ENCODE peak calls at places on chromosomes 4 and X, in eight cellular contexts. Q is iris pigment epithelial cell, H is M059J, P is MCF 10A, C is tibial artery, A is cardiac muscle cell, N is aorta, E is PC-3. T is an unnamed sample.

GRCh38 chr4:149223659-149224058 is 592.0 kb downstream of the IQCM start:
- DNase-seq in Q (peak; percentile 53), H (peak; percentile 67), P (peak; percentile 32), C (no peak), A (no peak), N (no peak), E (peak; percentile 70), T (no peak)

GRCh38 chr4:48906283-48907173 is at the start of gene OCIAD2:
- DNase-seq in Q (peak; percentile 47), H (peak; percentile 82), P (peak; percentile 64), C (peak; percentile 37), A (peak; percentile 52), N (peak; percentile 82), E (peak; percentile 66), T (peak; percentile 61)

GRCh38 chrX:36983831-36984230 is 24.3 kb upstream of the FAM47C start:
- DNase-seq in Q (no peak), H (peak; percentile 0), P (no peak), C (no peak), A (no peak), N (no peak), E (no peak), T (no peak)

GRCh38 chr4:8304827-8305695 is 35.5 kb downstream of the HTRA3 start:
- DNase-seq in Q (no peak), H (no peak), P (no peak), C (peak; percentile 15), A (no peak), N (peak; percentile 56), E (no peak), T (no peak)

GRCh38 chr4:96186593-96186992 is 346.7 kb downstream of the PDHA2 start:
- DNase-seq in Q (no peak), H (no peak), P (no peak), C (no peak), A (no peak), N (no peak), E (no peak), T (no peak)

GRCh38 chrX:115413246-115413878 is 123.8 kb downstream of the LUZP4 start:
- DNase-seq in Q (peak; percentile 65), H (peak; percentile 21), P (no peak), C (no peak), A (no peak), N (no peak), E (peak; percentile 47), T (no peak)

GRCh38 chr4:99629962-99630554 is 27.6 kb downstream of the C4orf54 start:
- DNase-seq in Q (no peak), H (peak; percentile 67), P (no peak), C (no peak), A (no peak), N (no peak), E (peak; percentile 54), T (no peak)

GRCh38 chr4:1410491-1411325 is 4.5 kb upstream of the NKX1-1 start:
- DNase-seq in Q (peak; percentile 28), H (peak; percentile 19), P (peak; percentile 11), C (no peak), A (peak; percentile 94), N (peak; percentile 85), E (peak; percentile 28), T (no peak)

GRCh38 chr4:78704981-78705757 is 71.0 kb upstream of the BMP2K start:
- DNase-seq in Q (peak; percentile 85), H (peak; percentile 21), P (peak; percentile 64), C (no peak), A (no peak), N (no peak), E (no peak), T (no peak)

GRCh38 chrX:153588021-153588781 is 10.7 kb downstream of the CCNQ start:
- DNase-seq in Q (no peak), H (no peak), P (no peak), C (no peak), A (no peak), N (no peak), E (no peak), T (no peak)

GRCh38 chr4:175071123-175071522 is 153.0 kb downstream of the ADAM29 start:
- DNase-seq in Q (peak; percentile 70), H (peak; percentile 14), P (no peak), C (no peak), A (no peak), N (no peak), E (peak; percentile 5), T (no peak)

GRCh38 chrX:47619486-47620302 is at the start of gene SYN1:
- DNase-seq in Q (peak; percentile 78), H (peak; percentile 66), P (peak; percentile 52), C (peak; percentile 55), A (peak; percentile 88), N (peak; percentile 92), E (peak; percentile 38), T (no peak)

GRCh38 chr4:89823416-89823815 is 13.5 kb downstream of the SNCA start:
- DNase-seq in Q (peak; percentile 58), H (peak; percentile 35), P (no peak), C (no peak), A (no peak), N (no peak), E (no peak), T (no peak)

GRCh38 chrX:94914235-94914634 is 1240.2 kb downstream of the FAM133A start:
- DNase-seq in Q (no peak), H (no peak), P (no peak), C (no peak), A (no peak), N (no peak), E (no peak), T (no peak)

GRCh38 chr4:168318266-168318895 is at the start of gene DDX60:
- DNase-seq in Q (peak; percentile 80), H (peak; percentile 91), P (peak; percentile 87), C (peak; percentile 55), A (peak; percentile 64), N (peak; percentile 87), E (peak; percentile 74), T (peak; percentile 67)

GRCh38 chrX:6311540-6311939 is 82.9 kb upstream of the NLGN4X start:
- DNase-seq in Q (no peak), H (no peak), P (no peak), C (no peak), A (no peak), N (no peak), E (no peak), T (no peak)

GRCh38 chr4:88659061-88659889 is 38.4 kb downstream of the NAP1L5 start:
- DNase-seq in Q (peak; percentile 83), H (peak; percentile 76), P (peak; percentile 79), C (peak; percentile 43), A (peak; percentile 77), N (no peak), E (peak; percentile 77), T (peak; percentile 5)

GRCh38 chr4:69748176-69748575 is 12.2 kb downstream of the SULT1B1 start:
- DNase-seq in Q (peak; percentile 92), H (no peak), P (peak; percentile 55), C (no peak), A (no peak), N (no peak), E (peak; percentile 79), T (no peak)

GRCh38 chr4:47011189-47011518 is 17.8 kb upstream of the GABRA4 start:
- DNase-seq in Q (no peak), H (no peak), P (no peak), C (no peak), A (no peak), N (no peak), E (no peak), T (no peak)

GRCh38 chrX:103585421-103586313 is at the start of gene TCEAL4:
- DNase-seq in Q (peak; percentile 15), H (peak; percentile 53), P (peak; percentile 38), C (peak; percentile 56), A (peak; percentile 63), N (peak; percentile 86), E (peak; percentile 31), T (no peak)

GRCh38 chr4:2062808-2063524 is 3.8 kb downstream of the NAT8L start:
- DNase-seq in Q (no peak), H (no peak), P (no peak), C (no peak), A (no peak), N (no peak), E (no peak), T (no peak)

GRCh38 chr4:123520376-123520775 is 123.8 kb downstream of the SPRY1 start:
- DNase-seq in Q (no peak), H (no peak), P (no peak), C (no peak), A (no peak), N (no peak), E (no peak), T (no peak)

GRCh38 chr4:7351014-7351413 is 83.7 kb downstream of the PSAPL1 start:
- DNase-seq in Q (no peak), H (no peak), P (no peak), C (no peak), A (no peak), N (no peak), E (no peak), T (no peak)

GRCh38 chr4:15868065-15868464 is 70.5 kb downstream of the FGFBP1 start:
- DNase-seq in Q (no peak), H (peak; percentile 47), P (peak; percentile 39), C (peak; percentile 53), A (no peak), N (no peak), E (peak; percentile 37), T (no peak)

GRCh38 chr4:98262431-98262830 is 1.2 kb downstream of the RAP1GDS1 start:
- DNase-seq in Q (peak; percentile 12), H (no peak), P (peak; percentile 9), C (no peak), A (peak; percentile 1), N (no peak), E (no peak), T (no peak)

GRCh38 chr4:153497988-153498967 is 32.1 kb downstream of the TMEM131L start:
- DNase-seq in Q (peak; percentile 75), H (no peak), P (no peak), C (no peak), A (no peak), N (peak; percentile 48), E (no peak), T (no peak)

GRCh38 chr4:80202190-80202711 is 4.9 kb downstream of the PRDM8 start:
- DNase-seq in Q (peak; percentile 70), H (no peak), P (no peak), C (peak; percentile 77), A (peak; percentile 79), N (peak; percentile 97), E (peak; percentile 32), T (no peak)

GRCh38 chr4:25919676-25920075 is 5.7 kb downstream of the SMIM20 start:
- DNase-seq in Q (no peak), H (no peak), P (no peak), C (no peak), A (no peak), N (no peak), E (no peak), T (no peak)

GRCh38 chr4:150010525-150011126 is 67.6 kb upstream of the DCLK2 start:
- DNase-seq in Q (peak; percentile 60), H (peak; percentile 75), P (peak; percentile 76), C (peak; percentile 36), A (peak; percentile 74), N (no peak), E (peak; percentile 69), T (no peak)

GRCh38 chr4:113882668-113883067 is 96.8 kb downstream of the ARSJ start:
- DNase-seq in Q (peak; percentile 27), H (peak; percentile 16), P (peak; percentile 17), C (no peak), A (no peak), N (no peak), E (peak; percentile 5), T (no peak)

GRCh38 chrX:38803609-38804480 is 2.6 kb downstream of the MID1IP1 start:
- DNase-seq in Q (peak; percentile 54), H (peak; percentile 84), P (peak; percentile 84), C (peak; percentile 83), A (peak; percentile 91), N (peak; percentile 90), E (peak; percentile 86), T (no peak)

GRCh38 chr4:153534792-153535629 is 68.9 kb downstream of the TMEM131L start:
- DNase-seq in Q (no peak), H (no peak), P (no peak), C (no peak), A (no peak), N (no peak), E (no peak), T (no peak)

GRCh38 chr4:154082760-154083530 is 294.1 kb upstream of the SFRP2 start:
- DNase-seq in Q (peak; percentile 3), H (peak; percentile 87), P (peak; percentile 30), C (no peak), A (peak; percentile 54), N (no peak), E (peak; percentile 40), T (no peak)

GRCh38 chrX:70096052-70096451 is 33.8 kb downstream of the OTUD6A start:
- DNase-seq in Q (peak; percentile 17), H (peak; percentile 8), P (peak; percentile 51), C (no peak), A (peak; percentile 5), N (no peak), E (peak; percentile 56), T (no peak)